ENCODE peak calls at places on chromosomes 1 and 21, in five cellular contexts. One of them, this sample, is unnamed.

GRCh38 chr1:100543640-100544039 is 5.7 kb downstream of the GPR88 start:
- DNase-seq in mammary epithelial cell: peak; percentile 47
- DNase-seq in GM06990: no peak
- DNase-seq in stomach: no peak
- DNase-seq in CD8-positive, alpha-beta T cell: no peak
- DNase-seq in this sample: no peak

GRCh38 chr1:2275796-2276536 is 47.8 kb downstream of the SKI start:
- DNase-seq in GM06990: no peak
- DNase-seq in stomach: no peak
- DNase-seq in CD8-positive, alpha-beta T cell: no peak
- DNase-seq in mammary epithelial cell: no peak
- DNase-seq in this sample: no peak

GRCh38 chr1:19029191-19030085 is 73.0 kb upstream of the IFFO2 start:
- DNase-seq in GM06990: no peak
- DNase-seq in stomach: no peak
- DNase-seq in CD8-positive, alpha-beta T cell: no peak
- DNase-seq in mammary epithelial cell: no peak
- DNase-seq in this sample: no peak

GRCh38 chr1:161069731-161070270 is at the start of gene ARHGAP30:
- DNase-seq in GM06990: peak; percentile 87
- DNase-seq in mammary epithelial cell: no peak
- DNase-seq in stomach: peak; percentile 60
- DNase-seq in CD8-positive, alpha-beta T cell: peak; percentile 88
- DNase-seq in this sample: no peak

GRCh38 chr1:6512245-6512907 is 20.9 kb upstream of the PLEKHG5 start:
- DNase-seq in CD8-positive, alpha-beta T cell: no peak
- DNase-seq in GM06990: no peak
- DNase-seq in stomach: no peak
- DNase-seq in mammary epithelial cell: no peak
- DNase-seq in this sample: no peak

GRCh38 chr1:233211595-233211994 is 83.9 kb downstream of the PCNX2 start:
- DNase-seq in mammary epithelial cell: no peak
- DNase-seq in CD8-positive, alpha-beta T cell: no peak
- DNase-seq in stomach: no peak
- DNase-seq in GM06990: no peak
- DNase-seq in this sample: no peak

GRCh38 chr1:157403203-157403602 is 149.1 kb downstream of the FCRL5 start:
- DNase-seq in CD8-positive, alpha-beta T cell: no peak
- DNase-seq in mammary epithelial cell: peak; percentile 23
- DNase-seq in stomach: no peak
- DNase-seq in GM06990: peak; percentile 55
- DNase-seq in this sample: no peak

GRCh38 chr1:40794915-40795715 is 11.5 kb downstream of the KCNQ4 start:
- DNase-seq in mammary epithelial cell: no peak
- DNase-seq in GM06990: no peak
- DNase-seq in stomach: no peak
- DNase-seq in CD8-positive, alpha-beta T cell: peak; percentile 27
- DNase-seq in this sample: no peak

GRCh38 chr1:22332795-22333499 is 118.7 kb upstream of the ZBTB40 start:
- DNase-seq in mammary epithelial cell: no peak
- DNase-seq in CD8-positive, alpha-beta T cell: no peak
- DNase-seq in GM06990: no peak
- DNase-seq in stomach: no peak
- DNase-seq in this sample: no peak

GRCh38 chr1:231949277-231950122 is 322.9 kb downstream of the DISC1 start:
- DNase-seq in mammary epithelial cell: no peak
- DNase-seq in CD8-positive, alpha-beta T cell: no peak
- DNase-seq in stomach: no peak
- DNase-seq in GM06990: no peak
- DNase-seq in this sample: no peak

GRCh38 chr21:42089093-42089631 is 18.0 kb downstream of the UMODL1 start:
- DNase-seq in GM06990: no peak
- DNase-seq in stomach: no peak
- DNase-seq in CD8-positive, alpha-beta T cell: peak; percentile 15
- DNase-seq in mammary epithelial cell: no peak
- DNase-seq in this sample: no peak

GRCh38 chr1:234089396-234089795 is 184.9 kb downstream of the SLC35F3 start:
- DNase-seq in CD8-positive, alpha-beta T cell: no peak
- DNase-seq in stomach: no peak
- DNase-seq in GM06990: no peak
- DNase-seq in mammary epithelial cell: no peak
- DNase-seq in this sample: no peak

GRCh38 chr1:182163821-182164223 is 102.3 kb upstream of the ZNF648 start:
- DNase-seq in mammary epithelial cell: no peak
- DNase-seq in CD8-positive, alpha-beta T cell: no peak
- DNase-seq in GM06990: no peak
- DNase-seq in stomach: no peak
- DNase-seq in this sample: no peak

GRCh38 chr1:53122847-53123461 is 19.5 kb downstream of the SLC1A7 start:
- DNase-seq in mammary epithelial cell: no peak
- DNase-seq in stomach: no peak
- DNase-seq in GM06990: no peak
- DNase-seq in CD8-positive, alpha-beta T cell: no peak
- DNase-seq in this sample: no peak

GRCh38 chr1:53738205-53739108 is 507 bp downstream of the GLIS1 start:
- DNase-seq in mammary epithelial cell: peak; percentile 3
- DNase-seq in stomach: no peak
- DNase-seq in CD8-positive, alpha-beta T cell: no peak
- DNase-seq in GM06990: no peak
- DNase-seq in this sample: no peak

GRCh38 chr1:248807067-248807737 is 18.5 kb downstream of the SH3BP5L start:
- DNase-seq in CD8-positive, alpha-beta T cell: peak; percentile 56
- DNase-seq in mammary epithelial cell: no peak
- DNase-seq in stomach: peak; percentile 67
- DNase-seq in GM06990: no peak
- DNase-seq in this sample: no peak

GRCh38 chr1:100109554-100110066 is 23.1 kb downstream of the SASS6 start:
- DNase-seq in CD8-positive, alpha-beta T cell: no peak
- DNase-seq in mammary epithelial cell: no peak
- DNase-seq in GM06990: no peak
- DNase-seq in stomach: no peak
- DNase-seq in this sample: no peak

GRCh38 chr1:77673716-77674355 is 8.6 kb downstream of the ZZZ3 start:
- DNase-seq in stomach: no peak
- DNase-seq in CD8-positive, alpha-beta T cell: no peak
- DNase-seq in mammary epithelial cell: no peak
- DNase-seq in GM06990: no peak
- DNase-seq in this sample: peak; percentile 32

GRCh38 chr1:48680411-48681035 is 96.2 kb downstream of the BEND5 start:
- DNase-seq in CD8-positive, alpha-beta T cell: no peak
- DNase-seq in mammary epithelial cell: no peak
- DNase-seq in stomach: no peak
- DNase-seq in GM06990: no peak
- DNase-seq in this sample: no peak

GRCh38 chr1:63261736-63262142 is 60.6 kb upstream of the FOXD3 start:
- DNase-seq in stomach: no peak
- DNase-seq in CD8-positive, alpha-beta T cell: no peak
- DNase-seq in GM06990: no peak
- DNase-seq in mammary epithelial cell: peak; percentile 24
- DNase-seq in this sample: no peak

GRCh38 chr21:42535602-42536171 is 22.0 kb downstream of the SLC37A1 start:
- DNase-seq in GM06990: peak; percentile 69
- DNase-seq in mammary epithelial cell: no peak
- DNase-seq in stomach: peak; percentile 72
- DNase-seq in CD8-positive, alpha-beta T cell: no peak
- DNase-seq in this sample: no peak

GRCh38 chr1:21666572-21667320 is 2.4 kb downstream of the RAP1GAP start:
- DNase-seq in stomach: peak; percentile 31
- DNase-seq in mammary epithelial cell: no peak
- DNase-seq in GM06990: no peak
- DNase-seq in CD8-positive, alpha-beta T cell: no peak
- DNase-seq in this sample: no peak

GRCh38 chr21:35616090-35616489 is 444.2 kb downstream of the SETD4 start:
- DNase-seq in GM06990: no peak
- DNase-seq in CD8-positive, alpha-beta T cell: no peak
- DNase-seq in mammary epithelial cell: peak; percentile 40
- DNase-seq in stomach: no peak
- DNase-seq in this sample: peak; percentile 47

GRCh38 chr1:95994643-95995042 is 726.9 kb upstream of the PTBP2 start:
- DNase-seq in stomach: no peak
- DNase-seq in CD8-positive, alpha-beta T cell: no peak
- DNase-seq in GM06990: no peak
- DNase-seq in mammary epithelial cell: no peak
- DNase-seq in this sample: no peak

GRCh38 chr1:12177156-12177998 is 10.6 kb downstream of the TNFRSF1B start:
- DNase-seq in stomach: no peak
- DNase-seq in CD8-positive, alpha-beta T cell: peak; percentile 34
- DNase-seq in mammary epithelial cell: no peak
- DNase-seq in GM06990: no peak
- DNase-seq in this sample: no peak

GRCh38 chr1:12178511-12178910 is 11.7 kb downstream of the TNFRSF1B start:
- DNase-seq in mammary epithelial cell: no peak
- DNase-seq in stomach: no peak
- DNase-seq in CD8-positive, alpha-beta T cell: no peak
- DNase-seq in GM06990: no peak
- DNase-seq in this sample: no peak

GRCh38 chr1:12176298-12177118 is 9.7 kb downstream of the TNFRSF1B start:
- DNase-seq in mammary epithelial cell: no peak
- DNase-seq in stomach: no peak
- DNase-seq in CD8-positive, alpha-beta T cell: no peak
- DNase-seq in GM06990: no peak
- DNase-seq in this sample: no peak

GRCh38 chr1:12179111-12179519 is 12.3 kb downstream of the TNFRSF1B start:
- DNase-seq in stomach: no peak
- DNase-seq in mammary epithelial cell: peak; percentile 14
- DNase-seq in CD8-positive, alpha-beta T cell: peak; percentile 83
- DNase-seq in GM06990: peak; percentile 52
- DNase-seq in this sample: no peak

GRCh38 chr1:12177999-12178441 is 11.2 kb downstream of the TNFRSF1B start:
- DNase-seq in stomach: peak; percentile 63
- DNase-seq in CD8-positive, alpha-beta T cell: peak; percentile 96
- DNase-seq in mammary epithelial cell: peak; percentile 42
- DNase-seq in GM06990: no peak
- DNase-seq in this sample: peak; percentile 31
- H3K4me3 ChIP-seq in stomach: no peak overlapping the region
- H3K4me3 ChIP-seq in CD8-positive, alpha-beta T cell: peak overlapping the region; percentile 36
- H3K4me3 ChIP-seq in mammary epithelial cell: no peak overlapping the region
- H3K4me3 ChIP-seq in GM06990: no peak overlapping the region
- H3K4me3 ChIP-seq in this sample: no peak overlapping the region

GRCh38 chr1:118186026-118186425 is 998 bp upstream of the SPAG17 start:
- DNase-seq in CD8-positive, alpha-beta T cell: no peak
- DNase-seq in GM06990: no peak
- DNase-seq in stomach: no peak
- DNase-seq in mammary epithelial cell: no peak
- DNase-seq in this sample: no peak

GRCh38 chr1:118184737-118185082 is 318 bp downstream of the SPAG17 start:
- DNase-seq in mammary epithelial cell: no peak
- DNase-seq in CD8-positive, alpha-beta T cell: no peak
- DNase-seq in GM06990: no peak
- DNase-seq in stomach: no peak
- DNase-seq in this sample: no peak

DNA sequence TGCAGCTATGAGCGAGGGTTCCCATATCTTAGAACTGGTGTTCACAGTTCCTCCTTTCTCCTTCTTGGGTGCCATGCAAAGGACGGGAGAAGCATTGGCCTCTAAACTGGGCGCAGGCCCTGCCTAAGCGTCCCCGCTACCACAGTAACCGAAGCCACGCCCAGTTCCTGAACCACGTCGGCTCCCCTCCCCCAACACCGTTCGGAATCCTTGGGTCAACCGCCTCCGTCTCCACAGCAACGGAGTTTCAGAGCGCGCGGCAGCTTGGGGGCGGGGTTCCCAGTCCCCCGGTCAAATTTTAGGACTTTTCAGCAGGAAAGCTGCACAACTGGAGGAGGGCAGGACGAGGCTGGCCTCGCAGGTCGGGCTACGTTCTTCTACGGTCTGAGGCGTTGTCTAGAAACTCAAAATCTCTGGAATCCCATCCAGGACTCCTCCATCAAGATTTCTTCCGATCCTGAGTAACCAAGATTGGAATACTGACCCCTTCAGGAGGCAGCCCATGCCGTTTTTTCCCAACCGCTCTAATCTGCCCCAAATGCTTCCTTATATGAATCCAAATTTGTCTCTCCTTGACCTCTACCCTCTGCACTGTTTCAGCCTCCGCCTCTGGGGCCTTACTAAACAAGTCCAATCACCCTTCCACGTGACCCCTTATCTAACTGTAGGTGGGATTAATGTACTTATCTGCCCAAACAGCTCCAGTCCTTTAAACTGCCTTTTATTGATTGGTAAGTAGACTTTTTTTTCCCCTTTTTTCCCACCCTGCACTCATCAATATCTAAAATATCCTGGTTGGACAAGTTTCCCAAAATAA is at the start of gene SPAG17:
- DNase-seq in GM06990: no peak
- DNase-seq in CD8-positive, alpha-beta T cell: no peak
- DNase-seq in mammary epithelial cell: peak; percentile 5
- DNase-seq in stomach: peak; percentile 72
- DNase-seq in this sample: no peak
- TF ChIP-seq CTCF in GM06990: no peak
- TF ChIP-seq CTCF in CD8-positive, alpha-beta T cell: no peak
- TF ChIP-seq CTCF in mammary epithelial cell: no peak
- TF ChIP-seq CTCF in stomach: no peak
- TF ChIP-seq CTCF in this sample: peak; percentile 57

GRCh38 chr1:64645742-64646141 is 99.1 kb upstream of the RAVER2 start:
- DNase-seq in GM06990: no peak
- DNase-seq in CD8-positive, alpha-beta T cell: no peak
- DNase-seq in mammary epithelial cell: no peak
- DNase-seq in stomach: no peak
- DNase-seq in this sample: no peak
- H3K36me3 ChIP-seq in GM06990: no peaks in the 10 kb centered on the region
- H3K36me3 ChIP-seq in CD8-positive, alpha-beta T cell: no peaks in the 10 kb centered on the region
- H3K36me3 ChIP-seq in mammary epithelial cell: no peaks in the 10 kb centered on the region
- H3K36me3 ChIP-seq in stomach: peaks cover 32% of the 10 kb centered on the region
- H3K36me3 ChIP-seq in this sample: no peaks in the 10 kb centered on the region

GRCh38 chr1:235932090-235932510 is 65.4 kb upstream of the LYST start:
- DNase-seq in stomach: peak; percentile 64
- DNase-seq in GM06990: no peak
- DNase-seq in CD8-positive, alpha-beta T cell: no peak
- DNase-seq in mammary epithelial cell: peak; percentile 86
- DNase-seq in this sample: no peak

GRCh38 chr1:235930543-235930942 is 63.8 kb upstream of the LYST start:
- DNase-seq in stomach: peak; percentile 49
- DNase-seq in CD8-positive, alpha-beta T cell: no peak
- DNase-seq in mammary epithelial cell: no peak
- DNase-seq in GM06990: no peak
- DNase-seq in this sample: no peak

GRCh38 chr1:235931181-235931738 is 64.6 kb upstream of the LYST start:
- DNase-seq in stomach: no peak
- DNase-seq in mammary epithelial cell: no peak
- DNase-seq in CD8-positive, alpha-beta T cell: no peak
- DNase-seq in GM06990: no peak
- DNase-seq in this sample: no peak

GRCh38 chr1:235933483-235934116 is 66.9 kb upstream of the LYST start:
- DNase-seq in stomach: no peak
- DNase-seq in GM06990: no peak
- DNase-seq in mammary epithelial cell: no peak
- DNase-seq in CD8-positive, alpha-beta T cell: no peak
- DNase-seq in this sample: no peak

DNA sequence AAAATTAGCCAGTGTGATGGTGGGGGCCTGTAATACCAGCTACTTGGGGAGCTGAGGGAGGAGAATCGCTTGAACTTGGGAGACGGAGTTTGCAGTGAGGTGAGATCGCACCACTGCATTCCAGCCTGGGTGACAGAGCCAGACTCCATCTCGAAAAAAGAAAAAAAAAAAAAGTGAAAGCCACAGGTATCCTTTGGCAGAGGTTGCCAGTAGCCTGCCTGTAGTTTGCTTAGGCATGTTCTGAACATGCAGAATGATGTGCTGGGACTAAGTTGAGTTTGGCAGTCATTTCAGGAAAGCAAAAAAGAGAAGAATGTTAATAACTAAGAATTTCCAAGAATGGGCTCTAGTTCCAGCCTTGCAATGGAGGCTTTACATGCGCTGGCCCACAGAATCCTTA is 66.3 kb upstream of the LYST start:
- DNase-seq in mammary epithelial cell: peak; percentile 82
- DNase-seq in stomach: no peak
- DNase-seq in GM06990: no peak
- DNase-seq in CD8-positive, alpha-beta T cell: no peak
- DNase-seq in this sample: no peak
- H3K4me3 ChIP-seq in mammary epithelial cell: no peak overlapping the region
- H3K4me3 ChIP-seq in stomach: no peak overlapping the region
- H3K4me3 ChIP-seq in GM06990: no peak overlapping the region
- H3K4me3 ChIP-seq in CD8-positive, alpha-beta T cell: no peak overlapping the region
- H3K4me3 ChIP-seq in this sample: no peak overlapping the region